ENCODE peak calls at places on chromosomes 2 and 18, in four cellular contexts. Y is HepG2, X is IMR-90, S is endothelial cell of umbilical vein. W is an unnamed sample.

GRCh38 chr18:32530947-32531651 is 60.4 kb upstream of the GAREM1 start:
- DNase-seq in X (peak; percentile 36), Y (no peak), S (no peak), W (no peak)

GRCh38 chr2:39534095-39534711 is 97.1 kb upstream of the MAP4K3 start:
- DNase-seq in Y (peak; percentile 39), S (no peak), X (no peak), W (no peak)

GRCh38 chr18:48828713-48829442 is 121.9 kb downstream of the SMAD7 start:
- DNase-seq in Y (no peak), X (no peak), S (no peak), W (peak; percentile 59)

GRCh38 chr2:4898706-4899105 is 793.5 kb upstream of the SOX11 start:
- DNase-seq in S (peak; percentile 4), Y (no peak), X (no peak), W (no peak)

GRCh38 chr2:26033270-26033768 is 565 bp upstream of the RAB10 start:
- DNase-seq in Y (peak; percentile 82), X (peak; percentile 71), S (peak; percentile 77), W (peak; percentile 94)

GRCh38 chr2:152284398-152284797 is 50.6 kb upstream of the FMNL2 start:
- DNase-seq in S (no peak), X (no peak), Y (no peak), W (no peak)

GRCh38 chr18:2656237-2657042 is 914 bp downstream of the SMCHD1 start:
- DNase-seq in X (peak; percentile 31), Y (peak; percentile 15), S (peak; percentile 56), W (peak; percentile 70)

GRCh38 chr2:159996792-159997546 is 65.4 kb downstream of the PLA2R1 start:
- DNase-seq in X (no peak), Y (no peak), S (peak; percentile 91), W (no peak)

GRCh38 chr2:162245051-162245450 is 1.8 kb upstream of the FAP start:
- DNase-seq in Y (no peak), X (no peak), S (peak; percentile 57), W (no peak)

GRCh38 chr2:176150338-176151198 is 782 bp upstream of the HOXD4 start:
- DNase-seq in Y (no peak), S (no peak), X (no peak), W (no peak)

GRCh38 chr2:57516740-57517340 is 529.8 kb upstream of the VRK2 start:
- DNase-seq in X (peak; percentile 47), S (peak; percentile 58), Y (peak; percentile 36), W (no peak)

GRCh38 chr2:188788621-188789020 is 185.6 kb upstream of the COL3A1 start:
- DNase-seq in S (peak; percentile 91), X (peak; percentile 93), Y (no peak), W (no peak)

GRCh38 chr2:221254281-221254680 is 317.8 kb downstream of the EPHA4 start:
- DNase-seq in X (no peak), S (no peak), Y (no peak), W (no peak)

GRCh38 chr18:62634471-62634870 is 80.9 kb upstream of the PHLPP1 start:
- DNase-seq in X (no peak), S (no peak), Y (no peak), W (no peak)

GRCh38 chr2:598043-598802 is 79.0 kb downstream of the TMEM18 start:
- DNase-seq in Y (no peak), S (no peak), X (no peak), W (no peak)

GRCh38 chr2:133421516-133422324 is 146.5 kb downstream of the NCKAP5 start:
- DNase-seq in Y (peak; percentile 35), S (no peak), X (peak; percentile 66), W (peak; percentile 68)
- H3K4me3 ChIP-seq in Y (no peak overlapping the region), S (no peak overlapping the region), X (no peak overlapping the region), W (no peak overlapping the region)

GRCh38 chr2:20235655-20236302 is 10.8 kb upstream of the SDC1 start:
- DNase-seq in X (no peak), Y (no peak), S (no peak), W (peak; percentile 46)

GRCh38 chr2:20231159-20231558 is 6.2 kb upstream of the SDC1 start:
- DNase-seq in Y (no peak), S (no peak), X (no peak), W (peak; percentile 47)

GRCh38 chr2:20231632-20232031 is 6.7 kb upstream of the SDC1 start:
- DNase-seq in S (peak; percentile 22), X (peak; percentile 76), Y (peak; percentile 46), W (peak; percentile 88)

GRCh38 chr2:20229322-20230201 is 4.6 kb upstream of the SDC1 start:
- DNase-seq in Y (no peak), S (no peak), X (no peak), W (peak; percentile 38)

GRCh38 chr2:20232837-20233207 is 7.9 kb upstream of the SDC1 start:
- DNase-seq in X (no peak), S (no peak), Y (no peak), W (peak; percentile 48)
- H3K9ac ChIP-seq in X (no peak overlapping the region), S (no peak overlapping the region), Y (no peak overlapping the region), W (no peak overlapping the region)

DNA sequence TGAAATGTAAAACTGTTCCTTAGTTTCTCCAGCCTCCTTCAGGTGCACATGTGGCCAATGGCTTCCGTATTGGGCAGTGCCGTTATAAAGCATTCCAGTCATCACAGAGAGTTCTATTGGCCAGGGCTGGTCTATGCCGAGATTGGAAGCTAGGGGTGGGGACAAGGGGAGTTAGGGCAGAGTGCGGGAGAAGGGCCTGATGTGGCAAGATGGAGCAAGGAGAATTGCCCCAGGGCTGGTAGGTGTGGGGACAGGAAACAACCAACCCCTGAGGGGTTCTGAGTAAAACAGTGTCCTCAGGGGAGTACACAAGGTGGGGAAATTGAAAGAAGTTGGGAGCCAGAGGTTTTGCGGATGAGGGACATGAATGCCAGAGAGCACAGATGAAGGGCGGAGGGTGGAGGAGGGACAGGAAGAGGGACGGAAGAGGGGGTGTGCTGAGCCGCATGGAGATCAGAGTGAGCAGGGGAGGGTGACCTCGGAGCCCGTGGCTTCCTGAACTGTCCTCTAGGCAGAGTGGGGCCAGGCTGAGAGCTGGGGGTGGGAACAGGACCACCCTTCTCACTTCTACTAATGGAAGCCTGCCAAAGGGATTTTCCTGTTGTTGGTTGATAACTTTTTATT is 9.1 kb upstream of the ATP6V1C2 start:
- DNase-seq in Y (no peak), S (no peak), X (no peak), W (peak; percentile 54)
- H3K36me3 ChIP-seq in Y (no peaks in the 10 kb centered on the region), S (no peaks in the 10 kb centered on the region), X (no peaks in the 10 kb centered on the region), W (no peaks in the 10 kb centered on the region)

DNA sequence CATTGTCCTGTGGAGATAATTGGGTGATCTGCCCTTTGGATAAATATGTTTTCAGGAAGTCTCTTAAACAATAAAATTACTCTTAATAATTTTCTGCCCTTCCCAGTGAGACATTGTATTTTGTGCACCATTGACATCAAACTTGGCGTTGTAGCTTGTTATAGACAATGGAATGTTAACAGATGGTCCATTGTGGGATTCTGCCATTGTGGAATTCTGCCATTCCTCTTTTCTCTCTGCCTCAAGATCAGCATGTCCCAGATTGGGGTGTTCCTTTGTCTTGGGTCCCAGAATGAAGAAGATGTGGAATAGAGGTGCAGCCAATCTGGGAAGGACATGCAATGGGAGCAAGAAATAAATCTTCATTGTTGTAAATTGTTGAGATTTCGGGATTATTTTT is 15.1 kb upstream of the LDAH start:
- DNase-seq in X (no peak), S (no peak), Y (no peak), W (no peak)
- H3K4me3 ChIP-seq in X (no peak overlapping the region), S (no peak overlapping the region), Y (no peak overlapping the region), W (no peak overlapping the region)

DNA sequence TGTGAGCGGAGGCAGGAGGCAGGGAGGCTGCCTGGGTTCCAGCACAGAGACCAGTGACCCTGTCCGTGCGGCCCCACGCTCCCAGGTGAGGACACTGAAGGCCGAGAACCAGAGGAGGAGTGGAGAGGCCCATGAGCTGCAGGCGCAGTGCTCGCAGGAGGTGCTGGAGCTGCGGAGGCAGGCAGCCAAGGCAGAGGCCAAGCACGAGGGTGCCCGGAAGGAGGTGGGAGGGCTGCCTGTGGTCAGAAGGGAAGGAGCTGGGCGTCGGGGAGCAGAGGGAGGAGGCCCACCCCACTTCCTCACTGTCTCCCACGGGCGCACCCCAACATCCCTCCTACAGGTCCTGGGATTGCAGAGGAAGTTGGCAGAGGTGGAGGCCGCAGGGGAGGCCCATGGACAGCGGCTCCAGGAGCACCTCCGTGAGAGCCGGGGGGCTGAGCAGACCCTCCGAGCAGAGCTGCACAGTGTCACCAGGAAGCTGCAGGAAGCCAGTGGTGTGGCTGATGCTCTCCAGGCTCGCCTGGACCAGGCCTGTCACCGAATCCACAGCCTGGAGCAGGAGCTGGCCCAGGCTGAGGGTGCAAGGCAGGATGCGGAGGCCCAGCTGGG is 33.0 kb upstream of the SNED1 start:
- DNase-seq in X (no peak), S (no peak), Y (no peak), W (peak; percentile 36)
- H3K9ac ChIP-seq in X (no peak overlapping the region), S (no peak overlapping the region), Y (peak overlapping the region; percentile 72), W (no peak overlapping the region)

DNA sequence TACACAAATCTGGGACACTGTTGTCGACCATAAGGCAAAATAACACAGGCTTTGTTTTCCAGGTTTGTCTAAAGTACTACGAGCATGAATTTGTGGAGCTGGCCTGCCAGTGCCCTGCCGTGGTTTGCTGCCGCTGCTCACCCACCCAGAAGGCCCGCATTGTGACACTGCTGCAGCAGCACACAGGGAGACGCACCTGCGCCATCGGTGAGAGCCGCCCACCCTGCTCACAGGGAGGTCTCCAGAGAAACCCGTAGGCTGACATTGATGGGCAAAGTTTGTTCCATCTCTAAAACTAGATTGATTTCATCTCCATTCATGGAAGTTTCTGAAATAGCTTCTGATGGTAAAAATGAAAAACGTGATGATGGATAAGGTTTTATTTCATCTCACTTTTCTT is 50.4 kb upstream of the NFATC1 start:
- DNase-seq in S (no peak), X (no peak), Y (no peak), W (peak; percentile 22)
- H3K36me3 ChIP-seq in S (peaks cover 18% of the 10 kb centered on the region), X (peaks cover 44% of the 10 kb centered on the region), Y (peaks cover 19% of the 10 kb centered on the region), W (peaks cover 22% of the 10 kb centered on the region)

GRCh38 chr2:134132487-134132857 is 121.4 kb upstream of the MGAT5 start:
- DNase-seq in S (peak; percentile 73), Y (peak; percentile 80), X (no peak), W (no peak)

GRCh38 chr2:134135793-134136192 is 118.1 kb upstream of the MGAT5 start:
- DNase-seq in X (no peak), S (no peak), Y (no peak), W (no peak)

GRCh38 chr2:134134827-134135226 is 119.0 kb upstream of the MGAT5 start:
- DNase-seq in X (no peak), Y (no peak), S (no peak), W (no peak)

GRCh38 chr2:134133622-134134312 is 120.1 kb upstream of the MGAT5 start:
- DNase-seq in Y (no peak), S (no peak), X (no peak), W (no peak)

GRCh38 chr2:134134313-134134706 is 119.6 kb upstream of the MGAT5 start:
- DNase-seq in Y (no peak), S (no peak), X (no peak), W (no peak)
- H3K4me3 ChIP-seq in Y (no peak overlapping the region), S (no peak overlapping the region), X (no peak overlapping the region), W (no peak overlapping the region)

GRCh38 chr18:58761970-58762780 is 90.9 kb downstream of the MALT1 start:
- DNase-seq in S (no peak), X (no peak), Y (no peak), W (peak; percentile 44)
- H3K9ac ChIP-seq in S (no peak overlapping the region), X (no peak overlapping the region), Y (no peak overlapping the region), W (no peak overlapping the region)

W was measured in endodermal cell.